ENCODE peak calls at places on chromosomes 16 and 17, in ten cellular contexts. Y is sigmoid colon, F is fibroblast of pulmonary artery, W is lower leg skin, E is IMR-90, B is PC-9, Q is WERI-Rb-1, O is heart right ventricle, I is ascending aorta, M is cardiac fibroblast. N is an unnamed sample.

GRCh38 chr17:8253801-8254200 is 4.7 kb downstream of the PFAS start:
- DNase-seq in B (no peak), I (no peak), F (peak), W (no peak), E (no peak), Y (no peak), Q (peak), O (peak), M (peak), N (no peak)

GRCh38 chr16:30535777-30536190 is 1.1 kb upstream of the ZNF747 start:
- DNase-seq in M (peak), O (peak), F (peak), B (peak), W (peak), E (peak), Q (peak), I (no peak), Y (peak), N (no peak)

GRCh38 chr17:77728022-77728671 is 230.4 kb upstream of the TNRC6C start:
- DNase-seq in E (no peak), I (no peak), B (no peak), W (peak), Y (no peak), O (peak), Q (peak), F (no peak), M (no peak), N (no peak)

GRCh38 chr16:19228575-19228974 is 57.0 kb upstream of the CLEC19A start:
- DNase-seq in Y (no peak), Q (no peak), I (no peak), E (no peak), W (no peak), O (no peak), B (no peak), M (no peak), F (no peak), N (no peak)

GRCh38 chr16:20850981-20851380 is 44.7 kb downstream of the REXO5 start:
- DNase-seq in O (no peak), Y (no peak), I (no peak), F (peak), W (no peak), Q (peak), E (peak), M (peak), B (no peak), N (no peak)

GRCh38 chr16:57764341-57765159 is 29.0 kb downstream of the KATNB1 start:
- DNase-seq in M (peak), Q (peak), F (peak), E (peak), W (no peak), I (no peak), O (no peak), Y (no peak), B (peak), N (peak)

GRCh38 chr17:77208217-77208808 is 67.5 kb downstream of the SEC14L1 start:
- DNase-seq in M (peak), Q (no peak), E (peak), W (no peak), B (no peak), Y (no peak), F (peak), I (no peak), O (peak), N (no peak)

GRCh38 chr16:62478903-62479458 is 442.7 kb upstream of the CDH8 start:
- DNase-seq in O (no peak), E (no peak), W (no peak), I (no peak), M (no peak), Q (no peak), Y (no peak), F (no peak), B (no peak), N (no peak)

GRCh38 chr17:45334231-45334630 is 17.4 kb upstream of the MAP3K14 start:
- DNase-seq in Y (peak), I (no peak), F (no peak), B (no peak), M (no peak), O (no peak), Q (no peak), W (no peak), E (no peak), N (no peak)

GRCh38 chr17:68449021-68449739 is 8.1 kb downstream of the WIPI1 start:
- DNase-seq in E (no peak), Q (no peak), Y (no peak), O (no peak), F (no peak), B (no peak), W (no peak), M (no peak), I (no peak), N (no peak)

GRCh38 chr16:78249832-78250231 is 150.4 kb downstream of the WWOX start:
- DNase-seq in F (no peak), O (no peak), W (no peak), M (no peak), Q (no peak), B (no peak), Y (no peak), I (no peak), E (no peak), N (no peak)

GRCh38 chr16:11356573-11357331 is 11.5 kb downstream of the RMI2 start:
- DNase-seq in F (peak), O (peak), B (no peak), W (no peak), Y (peak), Q (peak), M (peak), I (no peak), E (peak), N (peak)

GRCh38 chr16:17365211-17365541 is 105.6 kb downstream of the XYLT1 start:
- DNase-seq in W (no peak), Y (no peak), E (no peak), Q (no peak), O (no peak), B (no peak), M (no peak), F (no peak), I (no peak), N (no peak)

GRCh38 chr17:80772906-80773242 is 218.8 kb upstream of the CHMP6 start:
- DNase-seq in O (no peak), Q (no peak), B (no peak), W (no peak), I (no peak), M (no peak), Y (no peak), E (no peak), F (no peak), N (no peak)

GRCh38 chr16:80058236-80058635 is 457.7 kb upstream of the MAF start:
- DNase-seq in I (no peak), M (peak), O (peak), Q (no peak), F (peak), E (no peak), W (peak), B (no peak), Y (peak), N (no peak)

GRCh38 chr16:5018791-5019190 is 14.9 kb downstream of the NAGPA start:
- DNase-seq in B (no peak), M (no peak), W (no peak), O (peak), I (no peak), E (no peak), F (no peak), Q (no peak), Y (no peak), N (no peak)

GRCh38 chr17:59427425-59427921 is 96.0 kb downstream of the YPEL2 start:
- DNase-seq in I (no peak), B (no peak), F (peak), O (peak), Q (no peak), W (no peak), M (peak), E (peak), Y (no peak), N (no peak)

GRCh38 chr17:42536372-42537155 is 523 bp downstream of the NAGLU start:
- DNase-seq in Y (peak), F (peak), M (peak), Q (peak), I (peak), O (peak), W (peak), B (peak), E (peak), N (peak)

GRCh38 chr17:78000351-78000750 is 41.8 kb downstream of the TNRC6C start:
- DNase-seq in O (no peak), Y (no peak), B (no peak), E (peak), I (no peak), F (peak), Q (no peak), W (no peak), M (peak), N (no peak)

GRCh38 chr17:62064791-62065563 is at the start of gene MED13:
- DNase-seq in I (peak), Q (peak), E (peak), W (peak), Y (peak), B (no peak), M (peak), O (peak), F (peak), N (peak)

GRCh38 chr16:13242201-13242600 is 340.8 kb downstream of the SHISA9 start:
- DNase-seq in B (no peak), F (no peak), W (no peak), I (no peak), E (no peak), Q (no peak), M (no peak), O (no peak), Y (no peak), N (no peak)

GRCh38 chr17:48045270-48046001 is 2.7 kb upstream of the NFE2L1 start:
- DNase-seq in Q (peak), E (no peak), Y (no peak), O (no peak), I (no peak), M (no peak), F (peak), B (no peak), W (peak), N (no peak)

GRCh38 chr17:56785396-56785795 is 48.3 kb downstream of the C17orf67 start:
- DNase-seq in B (peak), M (no peak), I (no peak), E (peak), O (no peak), F (peak), Q (no peak), Y (no peak), W (no peak), N (no peak)

GRCh38 chr17:59038734-59039133 is 67.9 kb downstream of the TRIM37 start:
- DNase-seq in I (no peak), Q (no peak), M (peak), O (no peak), E (peak), B (no peak), Y (no peak), W (no peak), F (peak), N (no peak)

GRCh38 chr17:77827461-77827968 is 131.0 kb upstream of the TNRC6C start:
- DNase-seq in F (no peak), B (no peak), Y (peak), E (no peak), I (no peak), M (no peak), Q (no peak), W (no peak), O (no peak), N (no peak)

GRCh38 chr17:42124256-42124655 is 1.7 kb downstream of the HSPB9 start:
- DNase-seq in B (no peak), M (no peak), Y (no peak), F (no peak), O (no peak), E (no peak), W (no peak), I (no peak), Q (no peak), N (no peak)

GRCh38 chr17:10197721-10198508 is 491 bp downstream of the GAS7 start:
- DNase-seq in W (no peak), F (no peak), E (no peak), Y (no peak), I (no peak), M (no peak), O (peak), B (no peak), Q (no peak), N (no peak)

GRCh38 chr16:23729503-23730424 is 16.7 kb upstream of the ERN2 start:
- DNase-seq in B (peak), I (no peak), Y (no peak), F (peak), Q (peak), E (peak), W (no peak), M (peak), O (no peak), N (no peak)

GRCh38 chr16:23724438-23725131 is 11.6 kb upstream of the ERN2 start:
- DNase-seq in M (no peak), Y (no peak), E (peak), I (no peak), O (no peak), Q (no peak), B (no peak), F (no peak), W (no peak), N (no peak)

GRCh38 chr16:23726710-23727109 is 13.7 kb upstream of the ERN2 start:
- DNase-seq in Q (no peak), E (no peak), F (no peak), O (no peak), B (no peak), W (no peak), I (no peak), Y (no peak), M (no peak), N (no peak)

GRCh38 chr16:23728112-23728477 is 15.1 kb upstream of the ERN2 start:
- DNase-seq in I (no peak), E (no peak), Q (no peak), O (no peak), F (no peak), M (no peak), Y (no peak), B (no peak), W (no peak), N (no peak)
- TF ChIP-seq CTCF in I (no peak), E (no peak), Q (no peak), O (no peak), F (no peak), M (no peak), Y (no peak), B (peak), W (no peak), N (no peak)

DNA sequence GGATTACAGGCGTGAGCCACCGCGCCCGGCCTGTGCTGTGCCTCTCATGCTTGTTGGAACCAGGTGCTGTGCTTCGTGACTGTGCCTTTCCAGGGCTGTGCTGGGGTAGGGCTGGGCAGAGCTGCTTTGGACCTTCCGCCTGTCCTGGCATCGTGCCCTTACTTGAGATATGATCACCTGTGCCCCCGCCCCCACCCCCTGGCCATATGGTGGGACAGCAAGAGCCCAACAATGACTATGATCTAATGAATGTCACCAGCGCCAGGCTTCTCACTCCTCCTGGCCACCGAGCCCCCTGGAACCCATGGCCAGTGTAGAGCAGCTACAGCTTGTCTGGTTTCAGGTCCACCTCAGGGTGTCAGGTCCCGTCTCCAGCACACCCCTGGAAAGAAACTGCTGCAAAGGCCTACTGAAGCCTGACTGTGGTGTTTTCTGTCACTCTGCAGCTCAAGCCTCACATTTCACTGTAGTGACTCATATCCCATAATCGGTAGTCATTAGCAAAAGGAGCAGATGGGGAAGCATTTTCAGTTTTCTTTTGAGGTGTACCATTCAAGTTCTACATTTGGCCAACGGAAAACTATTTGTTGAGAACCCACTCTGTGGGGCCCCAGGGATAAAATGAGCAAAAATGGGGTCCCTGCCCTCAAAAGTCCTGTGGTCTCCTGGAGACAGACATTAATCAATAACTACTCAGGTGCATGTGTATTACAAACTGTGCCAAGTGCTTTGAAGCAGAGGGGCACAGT is 22.1 kb downstream of the FCSK start:
- DNase-seq in M (peak), B (peak), I (no peak), O (no peak), F (peak), Y (no peak), W (no peak), Q (peak), E (peak), N (no peak)
- TF ChIP-seq CTCF in M (no peak), B (no peak), I (no peak), O (no peak), F (no peak), Y (no peak), W (no peak), Q (no peak), E (no peak), N (no peak)

DNA sequence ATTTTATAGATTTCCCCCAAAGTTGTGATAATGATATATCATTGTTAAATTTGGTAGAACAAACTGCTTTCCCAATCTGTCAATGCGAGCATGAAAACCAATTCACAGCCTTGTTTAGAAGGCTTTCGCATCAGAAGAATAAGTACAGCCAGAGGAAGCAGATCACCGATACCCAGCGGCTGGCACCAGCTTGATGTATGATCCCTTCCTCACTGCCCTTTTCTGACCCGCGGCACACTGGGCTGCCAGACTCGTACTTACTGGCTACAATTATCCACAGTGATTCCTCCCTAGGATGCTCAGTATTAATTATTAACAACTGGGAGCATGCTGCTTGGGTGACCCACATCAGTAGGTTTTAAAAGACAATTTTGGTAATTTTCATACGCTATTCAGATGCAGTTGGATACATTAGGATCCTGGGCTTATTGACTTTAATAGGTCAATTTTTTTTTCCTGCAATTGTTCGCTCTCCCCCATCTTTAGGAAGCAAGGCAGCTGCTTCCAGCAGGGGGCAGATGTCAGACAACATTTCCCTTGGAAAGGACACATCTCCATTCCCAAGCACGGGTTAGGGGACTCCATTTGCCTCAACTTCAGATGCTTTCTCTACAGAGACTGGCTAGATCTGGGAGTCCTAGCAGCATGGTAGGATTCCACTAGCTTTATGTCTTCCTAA is 582.7 kb upstream of the PSMD7 start:
- DNase-seq in W (no peak), Q (peak), E (peak), B (no peak), Y (no peak), I (no peak), O (peak), M (peak), F (peak), N (no peak)
- TF ChIP-seq CTCF in W (no peak), Q (peak), E (no peak), B (peak), Y (peak), I (peak), O (peak), M (peak), F (no peak), N (no peak)

DNA sequence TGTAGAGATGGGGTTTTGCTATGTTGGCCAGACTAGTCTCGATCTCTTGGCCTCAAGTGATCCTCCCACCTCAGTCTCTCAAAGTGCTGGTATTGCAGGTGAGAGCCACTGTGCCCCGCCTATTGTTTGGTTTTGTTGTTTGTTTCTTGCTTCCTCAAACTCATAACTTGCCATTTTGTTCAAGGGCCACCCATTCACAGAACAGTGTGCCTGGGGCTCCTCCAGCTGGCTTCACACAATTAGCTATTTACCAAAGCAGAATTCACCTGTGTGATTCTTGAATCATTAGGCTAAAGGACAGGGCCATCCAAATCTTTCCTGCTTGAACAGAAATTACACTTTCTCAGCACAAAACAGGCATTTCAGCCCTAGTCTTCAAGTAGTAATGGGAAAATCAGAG is 7.2 kb downstream of the ABHD15 start:
- DNase-seq in F (no peak), Y (no peak), M (no peak), B (no peak), Q (no peak), O (no peak), I (no peak), E (no peak), W (no peak), N (no peak)
- TF ChIP-seq CTCF in F (no peak), Y (no peak), M (no peak), B (no peak), Q (no peak), O (no peak), I (no peak), E (no peak), W (no peak), N (no peak)

GRCh38 chr16:22186517-22186916 is 19.6 kb upstream of the EEF2K start:
- DNase-seq in M (no peak), I (no peak), O (no peak), Q (peak), F (no peak), B (no peak), E (no peak), Y (no peak), W (no peak), N (no peak)
- TF ChIP-seq CTCF in M (peak), I (no peak), O (no peak), Q (peak), F (peak), B (no peak), E (peak), Y (no peak), W (no peak), N (no peak)

N was measured in natural killer cell.